ENCODE peak calls at places on chromosomes 4 and X, in six cellular contexts. H is A549, M is HCT116, J is H54, G is right lobe of liver, N is breast epithelium. E is an unnamed sample.

GRCh38 chr4:147836807-147837206 is 104.9 kb downstream of the ARHGAP10 start:
- DNase-seq in H (no peak), M (no peak), J (no peak), G (no peak), N (no peak), E (no peak)

GRCh38 chr4:74316397-74316796 is 8.1 kb downstream of the EPGN start:
- DNase-seq in H (no peak), M (no peak), J (no peak), G (no peak), N (no peak), E (no peak)

GRCh38 chrX:130114141-130114561 is 3.9 kb upstream of the ELF4 start:
- DNase-seq in H (no peak), M (no peak), J (peak), G (no peak), N (no peak), E (no peak)

GRCh38 chr4:161714928-161715327 is 448.9 kb downstream of the FSTL5 start:
- DNase-seq in H (no peak), M (no peak), J (no peak), G (no peak), N (no peak), E (no peak)

GRCh38 chrX:115584715-115585114 is 23.7 kb downstream of the PLS3 start:
- DNase-seq in H (no peak), M (no peak), J (no peak), G (no peak), N (no peak), E (no peak)

GRCh38 chr4:104879367-104879766 is 267.3 kb upstream of the TET2 start:
- DNase-seq in H (no peak), M (no peak), J (no peak), G (no peak), N (no peak), E (no peak)

GRCh38 chrX:111114806-111115205 is 18.8 kb downstream of the PAK3 start:
- DNase-seq in H (no peak), M (no peak), J (no peak), G (no peak), N (no peak), E (no peak)

GRCh38 chrX:74911494-74911893 is 13.8 kb downstream of the NEXMIF start:
- DNase-seq in H (no peak), M (no peak), J (no peak), G (no peak), N (no peak), E (no peak)

GRCh38 chr4:153916273-153916755 is 127.4 kb upstream of the SFRP2 start:
- DNase-seq in H (no peak), M (no peak), J (no peak), G (no peak), N (no peak), E (no peak)

GRCh38 chrX:10190367-10190766 is 33.6 kb downstream of the CLCN4 start:
- DNase-seq in H (peak), M (peak), J (no peak), G (no peak), N (no peak), E (no peak)

GRCh38 chr4:186067757-186068385 is 1.1 kb upstream of the TLR3 start:
- DNase-seq in H (no peak), M (peak), J (peak), G (peak), N (peak), E (peak)

GRCh38 chr4:7124643-7125442 is 57.0 kb upstream of the GRPEL1 start:
- DNase-seq in H (no peak), M (no peak), J (peak), G (peak), N (no peak), E (peak)

GRCh38 chr4:53640576-53641459 is 49.5 kb upstream of the LNX1 start:
- DNase-seq in H (no peak), M (no peak), J (no peak), G (no peak), N (no peak), E (peak)

GRCh38 chr4:119731778-119732177 is 103.2 kb upstream of the PDE5A start:
- DNase-seq in H (no peak), M (no peak), J (no peak), G (no peak), N (no peak), E (no peak)

GRCh38 chrX:2325076-2325784 is 175.5 kb downstream of the DHRSX start:
- DNase-seq in H (no peak), M (no peak), J (no peak), G (peak), N (peak), E (peak)

GRCh38 chrX:18676470-18676869 is 4.6 kb upstream of the RS1 start:
- DNase-seq in H (peak), M (no peak), J (no peak), G (no peak), N (no peak), E (no peak)

GRCh38 chrX:71301195-71301924 is at the start of gene ITGB1BP2:
- DNase-seq in H (no peak), M (no peak), J (no peak), G (no peak), N (no peak), E (no peak)

GRCh38 chrX:82711432-82711831 is 796.7 kb upstream of the POU3F4 start:
- DNase-seq in H (no peak), M (no peak), J (no peak), G (no peak), N (no peak), E (no peak)

GRCh38 chr4:47154816-47155370 is 123.5 kb downstream of the GABRB1 start:
- DNase-seq in H (no peak), M (no peak), J (no peak), G (no peak), N (no peak), E (no peak)

GRCh38 chr4:548976-549375 is 27.1 kb downstream of the TMEM271 start:
- DNase-seq in H (no peak), M (no peak), J (no peak), G (no peak), N (no peak), E (no peak)

GRCh38 chr4:146058531-146058930 is 117.0 kb upstream of the LSM6 start:
- DNase-seq in H (no peak), M (no peak), J (no peak), G (no peak), N (no peak), E (no peak)

GRCh38 chr4:153785830-153786721 is 2.8 kb downstream of the SFRP2 start:
- DNase-seq in H (no peak), M (peak), J (peak), G (no peak), N (no peak), E (no peak)

GRCh38 chr4:25509656-25510055 is 132.6 kb downstream of the ANAPC4 start:
- DNase-seq in H (no peak), M (no peak), J (no peak), G (no peak), N (no peak), E (no peak)

GRCh38 chr4:148834804-148835598 is 392.8 kb upstream of the NR3C2 start:
- DNase-seq in H (no peak), M (no peak), J (peak), G (no peak), N (no peak), E (no peak)

GRCh38 chr4:680565-680930 is 6.2 kb downstream of the MYL5 start:
- DNase-seq in H (no peak), M (no peak), J (no peak), G (peak), N (no peak), E (no peak)

GRCh38 chrX:48940404-48940955 is 16.9 kb downstream of the OTUD5 start:
- DNase-seq in H (no peak), M (no peak), J (no peak), G (no peak), N (no peak), E (no peak)

GRCh38 chr4:2263701-2264321 is 1.9 kb upstream of the MXD4 start:
- DNase-seq in H (no peak), M (no peak), J (no peak), G (peak), N (no peak), E (no peak)

GRCh38 chr4:146379744-146380143 is 142.0 kb downstream of the SLC10A7 start:
- DNase-seq in H (no peak), M (no peak), J (no peak), G (no peak), N (no peak), E (no peak)

GRCh38 chrX:101081257-101081656 is 2.6 kb downstream of the TMEM35A start:
- DNase-seq in H (no peak), M (no peak), J (no peak), G (no peak), N (no peak), E (no peak)

GRCh38 chrX:19535481-19535880 is 20.2 kb upstream of the MAP3K15 start:
- DNase-seq in H (peak), M (no peak), J (no peak), G (no peak), N (no peak), E (no peak)

GRCh38 chr4:2436301-2436700 is 17.5 kb downstream of the CFAP99 start:
- DNase-seq in H (no peak), M (no peak), J (no peak), G (no peak), N (no peak), E (no peak)

GRCh38 chr4:132839070-132839469 is 310.0 kb upstream of the PCDH10 start:
- DNase-seq in H (no peak), M (no peak), J (no peak), G (no peak), N (no peak), E (no peak)

GRCh38 chrX:134931550-134931949 is 59.2 kb upstream of the SMIM10 start:
- DNase-seq in H (no peak), M (no peak), J (no peak), G (no peak), N (no peak), E (no peak)

GRCh38 chr4:177489847-177490246 is 47.6 kb upstream of the AGA start:
- DNase-seq in H (no peak), M (no peak), J (no peak), G (no peak), N (no peak), E (no peak)

GRCh38 chrX:53429755-53430154 is 4.4 kb downstream of the HSD17B10 start:
- DNase-seq in H (no peak), M (no peak), J (no peak), G (no peak), N (no peak), E (no peak)

GRCh38 chrX:53430231-53430630 is 3.9 kb downstream of the HSD17B10 start:
- DNase-seq in H (no peak), M (no peak), J (no peak), G (no peak), N (no peak), E (no peak)

GRCh38 chrX:53437211-53437610 is 3.0 kb upstream of the HSD17B10 start:
- DNase-seq in H (no peak), M (no peak), J (no peak), G (no peak), N (no peak), E (no peak)

GRCh38 chrX:53435997-53436396 is 1.8 kb upstream of the HSD17B10 start:
- DNase-seq in H (peak), M (peak), J (peak), G (peak), N (peak), E (peak)

GRCh38 chrX:53433651-53434639 is at the start of gene HSD17B10:
- DNase-seq in H (peak), M (peak), J (peak), G (peak), N (peak), E (peak)
- TF ChIP-seq POLR2A in H (peak), M (peak), J (peak), G (peak), N (no peak), E (no peak)

GRCh38 chr4:138868562-138868961 is 147.0 kb upstream of the NOCT start:
- DNase-seq in H (no peak), M (no peak), J (no peak), G (no peak), N (no peak), E (no peak)

GRCh38 chr4:138869165-138869564 is 146.4 kb upstream of the NOCT start:
- DNase-seq in H (no peak), M (no peak), J (no peak), G (no peak), N (no peak), E (no peak)

GRCh38 chr4:138865765-138866164 is 149.8 kb upstream of the NOCT start:
- DNase-seq in H (no peak), M (no peak), J (no peak), G (no peak), N (no peak), E (no peak)

GRCh38 chr4:138866314-138866713 is 149.3 kb upstream of the NOCT start:
- DNase-seq in H (no peak), M (no peak), J (no peak), G (no peak), N (no peak), E (no peak)

DNA sequence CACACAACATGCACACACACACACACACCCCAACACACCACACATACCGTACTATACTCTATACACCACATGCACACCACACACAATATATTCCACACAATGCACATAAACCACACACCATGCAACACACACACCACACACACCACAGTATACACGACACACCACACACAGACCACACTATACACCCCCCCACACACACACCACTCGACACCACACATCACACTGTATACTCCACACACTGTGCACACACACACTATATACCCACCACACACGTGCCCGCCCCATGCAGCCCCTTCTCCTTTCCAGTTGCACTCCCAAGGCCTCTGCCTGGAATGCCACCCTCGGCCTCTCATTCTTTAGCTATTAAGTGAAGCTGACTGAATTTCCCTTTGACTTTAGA is 148.2 kb upstream of the NOCT start:
- DNase-seq in H (no peak), M (no peak), J (no peak), G (no peak), N (no peak), E (no peak)
- TF ChIP-seq POLR2A in H (no peak), M (no peak), J (no peak), G (no peak), N (no peak), E (no peak)

GRCh38 chr4:100657187-100657586 is 139.4 kb upstream of the EMCN start:
- DNase-seq in H (no peak), M (no peak), J (no peak), G (no peak), N (no peak), E (no peak)
- TF ChIP-seq POLR2A in H (no peak), M (no peak), J (no peak), G (no peak), N (no peak), E (no peak)

DNA sequence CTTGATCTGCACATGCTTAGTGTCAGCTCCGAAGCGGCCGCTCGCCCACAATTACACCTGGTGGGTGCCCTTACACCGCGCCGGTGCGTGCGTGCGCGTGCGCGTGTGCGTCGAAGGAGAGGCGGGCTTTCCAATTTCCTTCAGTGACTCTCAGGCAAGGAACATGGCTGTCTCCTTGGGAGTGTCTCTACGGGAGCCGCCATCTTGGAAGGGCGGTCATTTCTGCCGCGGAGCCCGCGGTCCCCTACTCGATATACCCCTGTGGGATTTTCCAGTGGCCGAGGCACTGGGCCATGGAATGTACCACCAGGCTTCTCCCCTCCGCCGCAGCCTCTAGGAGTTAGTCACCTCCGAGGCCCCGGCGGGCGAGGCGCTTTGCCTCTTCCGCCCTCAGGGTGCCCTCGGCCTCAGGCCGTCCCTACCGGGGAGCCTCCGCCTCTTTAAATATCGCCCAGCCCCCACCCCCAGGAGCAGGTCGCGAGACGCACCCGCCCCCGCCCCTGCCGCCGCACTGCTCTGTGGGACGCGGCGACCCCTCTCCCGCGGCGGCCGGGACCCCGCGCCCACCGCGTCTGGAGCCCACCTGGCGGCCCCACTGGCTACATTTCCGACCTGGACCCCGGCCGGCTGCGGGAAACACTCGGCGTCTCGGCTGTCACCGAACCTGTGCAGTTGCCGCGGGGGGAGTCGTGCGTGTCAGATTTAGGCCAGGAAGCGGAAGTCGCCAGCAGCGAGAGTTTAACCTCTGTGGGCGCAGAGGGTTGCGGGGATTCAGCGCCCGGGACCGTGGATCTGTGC is at the start of gene ZNF41:
- DNase-seq in H (peak), M (peak), J (peak), G (peak), N (peak), E (peak)
- TF ChIP-seq POLR2A in H (peak), M (no peak), J (peak), G (peak), N (no peak), E (peak)

GRCh38 chr4:158810487-158811215 is 41.8 kb downstream of the FNIP2 start:
- DNase-seq in H (no peak), M (peak), J (peak), G (peak), N (peak), E (peak)
- TF ChIP-seq POLR2A in H (no peak), M (no peak), J (no peak), G (peak), N (no peak), E (no peak)

E was measured in prostate gland.